ENCODE peak calls at places on chromosomes 12 and 14, in five cellular contexts. T is uterus, N is K562, K is gastrocnemius medialis, U is spleen. P is an unnamed sample. For H3K4me1, the result is how much of the 10 kb centered on the place peaks cover.

GRCh38 chr14:102932484-102933248 is 10.2 kb downstream of the AMN start:
- DNase-seq in T (no peak), N (no peak), K (no peak), U (peak), P (no peak)

GRCh38 chr14:104444159-104445030 is 135.2 kb upstream of the C14orf180 start:
- DNase-seq in T (no peak), N (no peak), K (no peak), U (no peak), P (no peak)

GRCh38 chr14:68686724-68687123 is 106.1 kb downstream of the ZFP36L1 start:
- DNase-seq in T (peak), N (no peak), K (no peak), U (no peak), P (no peak)

GRCh38 chr12:76375939-76376338 is 27.7 kb upstream of the BBS10 start:
- DNase-seq in T (no peak), N (no peak), K (no peak), U (no peak), P (no peak)

GRCh38 chr14:59507063-59507751 is 22.9 kb downstream of the JKAMP start:
- DNase-seq in T (no peak), N (peak), K (no peak), U (no peak), P (no peak)

GRCh38 chr12:13153180-13153579 is 43.3 kb upstream of the EMP1 start:
- DNase-seq in T (no peak), N (no peak), K (no peak), U (no peak), P (no peak)

GRCh38 chr14:89540830-89541470 is 123.9 kb upstream of the FOXN3 start:
- DNase-seq in T (no peak), N (no peak), K (no peak), U (no peak), P (no peak)

GRCh38 chr14:103217538-103217937 is 94.3 kb downstream of the TNFAIP2 start:
- DNase-seq in T (no peak), N (no peak), K (no peak), U (peak), P (no peak)

GRCh38 chr12:14601692-14602091 is 34.0 kb upstream of the PLBD1 start:
- DNase-seq in T (no peak), N (no peak), K (no peak), U (no peak), P (no peak)

GRCh38 chr12:42482820-42483533 is 106.6 kb downstream of the PRICKLE1 start:
- DNase-seq in T (peak), N (peak), K (peak), U (peak), P (peak)

GRCh38 chr12:54042970-54043744 is 10.3 kb downstream of the HOXC5 start:
- DNase-seq in T (no peak), N (no peak), K (no peak), U (no peak), P (peak)

GRCh38 chr14:100525615-100526014 is 61.6 kb downstream of the BEGAIN start:
- DNase-seq in T (peak), N (no peak), K (no peak), U (peak), P (peak)

GRCh38 chr12:102634216-102634615 is 153.9 kb upstream of the IGF1 start:
- DNase-seq in T (no peak), N (no peak), K (no peak), U (no peak), P (no peak)

GRCh38 chr14:104510794-104511611 is 68.6 kb upstream of the C14orf180 start:
- DNase-seq in T (no peak), N (no peak), K (peak), U (no peak), P (no peak)

GRCh38 chr12:52168019-52168717 is 23.6 kb downstream of the KRT80 start:
- DNase-seq in T (no peak), N (no peak), K (peak), U (no peak), P (no peak)

GRCh38 chr12:42588981-42589464 is 523 bp downstream of the PRICKLE1 start:
- DNase-seq in T (peak), N (peak), K (no peak), U (peak), P (no peak)

GRCh38 chr12:130987151-130987931 is 33.6 kb downstream of the ADGRD1 start:
- DNase-seq in T (no peak), N (no peak), K (no peak), U (no peak), P (no peak)

GRCh38 chr14:51651388-51652167 is at the start of gene FRMD6:
- DNase-seq in T (peak), N (peak), K (peak), U (peak), P (peak)
- TF ChIP-seq POLR2A in T (peak), N (peak), K (peak), U (peak), P (no peak)

DNA sequence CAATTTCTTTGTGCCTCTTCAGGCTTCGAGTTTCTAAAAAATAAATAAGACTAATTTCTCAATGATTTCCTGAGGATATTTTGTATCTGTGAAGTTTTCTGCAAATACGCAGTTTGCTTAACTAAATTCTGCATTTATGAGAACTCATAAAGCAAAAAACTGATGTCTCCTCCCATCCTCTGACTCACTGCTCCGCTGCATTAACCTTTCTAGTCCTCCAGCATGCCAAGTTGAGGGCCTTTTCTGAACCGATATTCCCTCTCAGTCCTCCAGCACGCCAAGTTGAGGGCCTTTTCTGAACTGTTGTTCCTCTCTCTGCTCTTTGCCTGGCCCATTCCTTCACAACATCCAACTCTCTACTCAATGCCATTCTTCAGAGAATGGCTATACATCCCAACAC is 3.2 kb downstream of the IPO8 start:
- DNase-seq in T (no peak), N (no peak), K (no peak), U (no peak), P (no peak)
- H3K4me3 ChIP-seq in T (no peak), N (no peak), K (no peak), U (no peak), P (no peak)

DNA sequence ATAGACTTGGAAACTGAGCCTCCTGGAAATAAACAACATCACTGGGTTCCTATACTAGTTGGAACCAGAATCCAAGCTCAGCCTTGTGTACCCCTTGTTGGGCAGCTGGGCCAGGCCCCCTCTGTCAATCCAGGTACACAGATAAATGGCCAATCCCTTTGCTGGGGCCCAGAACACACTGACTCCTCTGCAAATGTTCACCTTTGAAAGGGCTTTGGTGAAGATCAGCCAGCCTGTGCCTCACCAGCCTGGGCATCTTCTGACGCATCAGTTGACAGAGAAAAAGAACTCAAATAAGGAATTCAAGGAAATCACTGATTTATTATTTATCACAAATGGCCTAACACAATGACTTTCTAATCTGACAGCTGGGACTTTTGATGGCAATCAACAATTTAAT is 1090.2 kb downstream of the BCL11B start:
- DNase-seq in T (no peak), N (no peak), K (no peak), U (no peak), P (no peak)
- H3K4me1 ChIP-seq in T (under half), N (under half), K (under half), U (under half), P (under half)

GRCh38 chr12:5487971-5488955 is 56.4 kb downstream of the NTF3 start:
- DNase-seq in T (no peak), N (no peak), K (no peak), U (no peak), P (no peak)

GRCh38 chr12:5492562-5492961 is 60.7 kb downstream of the NTF3 start:
- DNase-seq in T (no peak), N (no peak), K (no peak), U (no peak), P (no peak)

GRCh38 chr12:5493018-5493417 is 61.1 kb downstream of the NTF3 start:
- DNase-seq in T (no peak), N (no peak), K (no peak), U (no peak), P (no peak)

GRCh38 chr12:5487076-5487475 is 55.2 kb downstream of the NTF3 start:
- DNase-seq in T (no peak), N (no peak), K (no peak), U (no peak), P (no peak)

GRCh38 chr12:5489760-5490432 is 58.0 kb downstream of the NTF3 start:
- DNase-seq in T (no peak), N (no peak), K (no peak), U (no peak), P (no peak)
- TF ChIP-seq POLR2A in T (no peak), N (no peak), K (no peak), U (no peak), P (no peak)

GRCh38 chr14:79179985-79180384 is 1009.8 kb downstream of the NRXN3 start:
- DNase-seq in T (no peak), N (no peak), K (no peak), U (no peak), P (no peak)

GRCh38 chr14:79180656-79181055 is 1010.5 kb downstream of the NRXN3 start:
- DNase-seq in T (no peak), N (no peak), K (no peak), U (no peak), P (no peak)

GRCh38 chr14:79177106-79177505 is 1006.9 kb downstream of the NRXN3 start:
- DNase-seq in T (no peak), N (no peak), K (no peak), U (no peak), P (no peak)

DNA sequence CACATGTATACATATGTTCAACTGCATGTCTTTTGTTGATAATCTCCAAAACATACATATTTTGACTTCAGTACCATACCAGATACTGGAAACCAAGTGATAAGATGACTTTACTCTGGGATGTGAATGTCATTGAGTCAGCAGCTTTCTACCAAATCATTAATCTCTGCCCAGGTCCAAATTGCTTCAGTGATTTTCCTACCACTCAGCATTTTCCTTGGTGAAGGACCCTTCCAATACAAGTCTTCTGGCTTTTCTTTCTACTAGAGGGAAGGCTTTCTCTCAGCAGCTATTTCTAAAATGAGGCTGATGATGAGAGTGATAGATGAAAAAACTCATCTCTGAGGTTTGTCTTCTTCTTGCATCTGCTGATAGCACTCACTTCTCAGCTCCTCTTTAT is 1008.5 kb downstream of the NRXN3 start:
- DNase-seq in T (no peak), N (no peak), K (no peak), U (no peak), P (no peak)
- H3K4me3 ChIP-seq in T (no peak), N (no peak), K (no peak), U (no peak), P (no peak)

P was measured in suprapubic skin.